ENCODE peak calls at places on chromosomes 11 and 22, in seven cellular contexts. One of them, this sample, is unnamed.

GRCh38 chr11:94504689-94505293 is 7.5 kb upstream of the C11orf97 start:
- DNase-seq in ovary: no peak
- DNase-seq in neural progenitor cell: peak; percentile 56
- DNase-seq in cardiac muscle cell: peak; percentile 69
- DNase-seq in upper lobe of right lung: no peak
- DNase-seq in AG04450: peak; percentile 34
- DNase-seq in mucosa of descending colon: no peak
- DNase-seq in this sample: no peak

GRCh38 chr11:6603287-6604080 is at the start of the genes ILK and RRP8:
- DNase-seq in neural progenitor cell: peak; percentile 96
- DNase-seq in AG04450: peak; percentile 66
- DNase-seq in mucosa of descending colon: peak; percentile 97
- DNase-seq in cardiac muscle cell: peak; percentile 93
- DNase-seq in upper lobe of right lung: peak; percentile 96
- DNase-seq in ovary: peak; percentile 93
- DNase-seq in this sample: peak; percentile 97

GRCh38 chr11:43268786-43269185 is 43.0 kb upstream of the API5 start:
- DNase-seq in upper lobe of right lung: no peak
- DNase-seq in ovary: no peak
- DNase-seq in mucosa of descending colon: no peak
- DNase-seq in cardiac muscle cell: no peak
- DNase-seq in neural progenitor cell: peak; percentile 7
- DNase-seq in AG04450: no peak
- DNase-seq in this sample: no peak

GRCh38 chr11:60371854-60372253 is 6.5 kb upstream of the MS4A7 start:
- DNase-seq in upper lobe of right lung: no peak
- DNase-seq in ovary: no peak
- DNase-seq in AG04450: no peak
- DNase-seq in mucosa of descending colon: no peak
- DNase-seq in neural progenitor cell: no peak
- DNase-seq in cardiac muscle cell: no peak
- DNase-seq in this sample: no peak

GRCh38 chr11:86067230-86068137 is 1.4 kb downstream of the PICALM start:
- DNase-seq in mucosa of descending colon: no peak
- DNase-seq in upper lobe of right lung: no peak
- DNase-seq in neural progenitor cell: no peak
- DNase-seq in AG04450: no peak
- DNase-seq in ovary: no peak
- DNase-seq in cardiac muscle cell: no peak
- DNase-seq in this sample: no peak

GRCh38 chr11:28146123-28146751 is 38.0 kb downstream of the METTL15 start:
- DNase-seq in neural progenitor cell: peak; percentile 10
- DNase-seq in upper lobe of right lung: no peak
- DNase-seq in AG04450: peak; percentile 59
- DNase-seq in mucosa of descending colon: no peak
- DNase-seq in cardiac muscle cell: peak; percentile 84
- DNase-seq in ovary: no peak
- DNase-seq in this sample: no peak

GRCh38 chr11:10379871-10380568 is 75.0 kb upstream of the AMPD3 start:
- DNase-seq in AG04450: no peak
- DNase-seq in cardiac muscle cell: peak; percentile 49
- DNase-seq in mucosa of descending colon: no peak
- DNase-seq in neural progenitor cell: no peak
- DNase-seq in ovary: no peak
- DNase-seq in upper lobe of right lung: no peak
- DNase-seq in this sample: no peak

GRCh38 chr11:33965032-33965431 is 73.2 kb upstream of the LMO2 start:
- DNase-seq in mucosa of descending colon: no peak
- DNase-seq in cardiac muscle cell: no peak
- DNase-seq in AG04450: no peak
- DNase-seq in upper lobe of right lung: no peak
- DNase-seq in ovary: no peak
- DNase-seq in neural progenitor cell: no peak
- DNase-seq in this sample: no peak

GRCh38 chr11:8813658-8814057 is 97.3 kb upstream of the AKIP1 start:
- DNase-seq in AG04450: peak; percentile 74
- DNase-seq in ovary: peak; percentile 79
- DNase-seq in mucosa of descending colon: peak; percentile 79
- DNase-seq in neural progenitor cell: peak; percentile 90
- DNase-seq in upper lobe of right lung: peak; percentile 87
- DNase-seq in cardiac muscle cell: peak; percentile 94
- DNase-seq in this sample: peak; percentile 79

GRCh38 chr11:20616908-20617307 is 17.5 kb downstream of the SLC6A5 start:
- DNase-seq in neural progenitor cell: no peak
- DNase-seq in upper lobe of right lung: no peak
- DNase-seq in ovary: no peak
- DNase-seq in mucosa of descending colon: no peak
- DNase-seq in cardiac muscle cell: peak; percentile 32
- DNase-seq in AG04450: no peak
- DNase-seq in this sample: no peak

GRCh38 chr22:24159650-24160049 is 21.6 kb upstream of the SUSD2 start:
- DNase-seq in AG04450: no peak
- DNase-seq in upper lobe of right lung: no peak
- DNase-seq in mucosa of descending colon: no peak
- DNase-seq in cardiac muscle cell: no peak
- DNase-seq in ovary: no peak
- DNase-seq in neural progenitor cell: no peak
- DNase-seq in this sample: no peak

GRCh38 chr22:46390652-46391301 is 55.3 kb downstream of the TRMU start:
- DNase-seq in ovary: peak; percentile 76
- DNase-seq in cardiac muscle cell: peak; percentile 71
- DNase-seq in neural progenitor cell: peak; percentile 27
- DNase-seq in upper lobe of right lung: no peak
- DNase-seq in mucosa of descending colon: no peak
- DNase-seq in AG04450: peak; percentile 6
- DNase-seq in this sample: peak; percentile 91

GRCh38 chr11:20036625-20037335 is 123.5 kb downstream of the DBX1 start:
- DNase-seq in cardiac muscle cell: no peak
- DNase-seq in mucosa of descending colon: no peak
- DNase-seq in AG04450: no peak
- DNase-seq in upper lobe of right lung: no peak
- DNase-seq in ovary: no peak
- DNase-seq in neural progenitor cell: no peak
- DNase-seq in this sample: no peak

GRCh38 chr11:112524808-112525207 is 264.1 kb upstream of the PLET1 start:
- DNase-seq in AG04450: no peak
- DNase-seq in upper lobe of right lung: no peak
- DNase-seq in neural progenitor cell: no peak
- DNase-seq in cardiac muscle cell: no peak
- DNase-seq in mucosa of descending colon: peak; percentile 30
- DNase-seq in ovary: no peak
- DNase-seq in this sample: peak; percentile 72

GRCh38 chr11:70322653-70323052 is 52.2 kb downstream of the PPFIA1 start:
- DNase-seq in cardiac muscle cell: peak; percentile 19
- DNase-seq in neural progenitor cell: peak; percentile 55
- DNase-seq in ovary: no peak
- DNase-seq in upper lobe of right lung: no peak
- DNase-seq in AG04450: no peak
- DNase-seq in mucosa of descending colon: no peak
- DNase-seq in this sample: no peak

GRCh38 chr11:83195176-83195531 is 1.6 kb downstream of the ANKRD42 start:
- DNase-seq in neural progenitor cell: no peak
- DNase-seq in AG04450: no peak
- DNase-seq in cardiac muscle cell: no peak
- DNase-seq in upper lobe of right lung: no peak
- DNase-seq in mucosa of descending colon: no peak
- DNase-seq in ovary: no peak
- DNase-seq in this sample: no peak

GRCh38 chr11:12807621-12808020 is 133.4 kb downstream of the TEAD1 start:
- DNase-seq in ovary: no peak
- DNase-seq in neural progenitor cell: no peak
- DNase-seq in cardiac muscle cell: no peak
- DNase-seq in mucosa of descending colon: no peak
- DNase-seq in AG04450: no peak
- DNase-seq in upper lobe of right lung: no peak
- DNase-seq in this sample: no peak

GRCh38 chr22:16601437-16602223 is 9.0 kb upstream of the CCT8L2 start:
- DNase-seq in mucosa of descending colon: no peak
- DNase-seq in upper lobe of right lung: no peak
- DNase-seq in AG04450: no peak
- DNase-seq in neural progenitor cell: no peak
- DNase-seq in cardiac muscle cell: no peak
- DNase-seq in ovary: peak; percentile 43
- DNase-seq in this sample: no peak

GRCh38 chr11:84089072-84090057 is 803.2 kb upstream of the CCDC90B start:
- DNase-seq in upper lobe of right lung: no peak
- DNase-seq in neural progenitor cell: no peak
- DNase-seq in ovary: no peak
- DNase-seq in cardiac muscle cell: peak; percentile 10
- DNase-seq in AG04450: no peak
- DNase-seq in mucosa of descending colon: no peak
- DNase-seq in this sample: no peak

GRCh38 chr22:40289991-40290459 is 56.3 kb upstream of the ADSL start:
- DNase-seq in AG04450: no peak
- DNase-seq in upper lobe of right lung: no peak
- DNase-seq in mucosa of descending colon: no peak
- DNase-seq in neural progenitor cell: no peak
- DNase-seq in cardiac muscle cell: no peak
- DNase-seq in ovary: no peak
- DNase-seq in this sample: no peak

GRCh38 chr11:115911656-115912055 is 407.4 kb upstream of the CADM1 start:
- DNase-seq in upper lobe of right lung: no peak
- DNase-seq in AG04450: no peak
- DNase-seq in neural progenitor cell: peak; percentile 81
- DNase-seq in ovary: no peak
- DNase-seq in cardiac muscle cell: no peak
- DNase-seq in mucosa of descending colon: no peak
- DNase-seq in this sample: no peak

GRCh38 chr11:118491041-118491440 is 36.2 kb upstream of the TTC36 start:
- DNase-seq in upper lobe of right lung: no peak
- DNase-seq in neural progenitor cell: no peak
- DNase-seq in cardiac muscle cell: no peak
- DNase-seq in AG04450: no peak
- DNase-seq in ovary: no peak
- DNase-seq in mucosa of descending colon: no peak
- DNase-seq in this sample: no peak

GRCh38 chr11:94815705-94816344 is 47.7 kb downstream of the AMOTL1 start:
- DNase-seq in ovary: no peak
- DNase-seq in AG04450: no peak
- DNase-seq in mucosa of descending colon: no peak
- DNase-seq in cardiac muscle cell: no peak
- DNase-seq in upper lobe of right lung: no peak
- DNase-seq in neural progenitor cell: peak; percentile 57
- DNase-seq in this sample: no peak

GRCh38 chr11:122742350-122742749 is 86.8 kb downstream of the UBASH3B start:
- DNase-seq in AG04450: no peak
- DNase-seq in mucosa of descending colon: no peak
- DNase-seq in upper lobe of right lung: no peak
- DNase-seq in cardiac muscle cell: no peak
- DNase-seq in ovary: no peak
- DNase-seq in neural progenitor cell: no peak
- DNase-seq in this sample: no peak

GRCh38 chr11:68498903-68499883 is 38.6 kb downstream of the PPP6R3 start:
- DNase-seq in mucosa of descending colon: no peak
- DNase-seq in AG04450: no peak
- DNase-seq in cardiac muscle cell: no peak
- DNase-seq in upper lobe of right lung: no peak
- DNase-seq in neural progenitor cell: no peak
- DNase-seq in ovary: no peak
- DNase-seq in this sample: no peak

GRCh38 chr22:33658775-33659174 is 261.5 kb downstream of the LARGE1 start:
- DNase-seq in neural progenitor cell: no peak
- DNase-seq in upper lobe of right lung: no peak
- DNase-seq in cardiac muscle cell: peak; percentile 64
- DNase-seq in mucosa of descending colon: no peak
- DNase-seq in AG04450: no peak
- DNase-seq in ovary: no peak
- DNase-seq in this sample: peak; percentile 79

DNA sequence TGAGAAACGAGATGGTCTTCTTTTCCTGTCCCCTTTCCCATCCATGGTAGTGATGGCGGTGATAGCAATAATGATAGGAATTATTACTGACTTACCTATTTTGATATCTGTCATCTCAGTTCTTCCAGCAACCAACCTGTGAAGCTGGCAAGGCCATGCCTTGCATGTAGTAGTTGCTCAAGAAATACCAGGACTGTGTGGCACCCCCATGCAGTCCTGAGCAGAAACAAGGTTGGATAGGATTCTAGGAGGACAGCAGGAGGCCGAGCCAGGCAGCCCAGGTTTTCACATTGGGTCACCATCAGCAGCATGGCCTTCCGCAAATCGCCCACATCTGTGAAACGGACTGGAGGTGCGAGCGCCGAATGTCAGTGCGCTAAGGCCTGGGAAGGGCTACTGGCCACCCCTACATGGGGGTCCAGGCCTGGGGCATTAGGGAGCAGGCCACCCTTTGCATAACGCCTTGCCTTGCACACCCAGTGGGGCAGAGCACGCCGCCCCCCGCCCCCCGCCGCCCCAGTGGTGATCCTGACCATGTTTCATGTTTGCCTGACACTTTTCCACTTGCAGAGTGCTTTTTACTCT is 2.5 kb downstream of the GRK2 start:
- DNase-seq in AG04450: no peak
- DNase-seq in cardiac muscle cell: no peak
- DNase-seq in neural progenitor cell: no peak
- DNase-seq in upper lobe of right lung: peak; percentile 63
- DNase-seq in ovary: peak; percentile 30
- DNase-seq in mucosa of descending colon: peak; percentile 40
- DNase-seq in this sample: peak; percentile 71
- H3K4me3 ChIP-seq in AG04450: no peak overlapping the region
- H3K4me3 ChIP-seq in cardiac muscle cell: no peak overlapping the region
- H3K4me3 ChIP-seq in neural progenitor cell: no peak overlapping the region
- H3K4me3 ChIP-seq in upper lobe of right lung: peak overlapping the region; percentile 93
- H3K4me3 ChIP-seq in ovary: no peak overlapping the region
- H3K4me3 ChIP-seq in mucosa of descending colon: no peak overlapping the region
- H3K4me3 ChIP-seq in this sample: no peak overlapping the region

GRCh38 chr11:2483426-2483825 is 38.6 kb downstream of the KCNQ1 start:
- DNase-seq in upper lobe of right lung: peak; percentile 25
- DNase-seq in ovary: no peak
- DNase-seq in neural progenitor cell: no peak
- DNase-seq in AG04450: no peak
- DNase-seq in mucosa of descending colon: no peak
- DNase-seq in cardiac muscle cell: no peak
- DNase-seq in this sample: no peak
- H3K9me3 ChIP-seq in upper lobe of right lung: peaks cover 14% of the 10 kb centered on the region
- H3K9me3 ChIP-seq in ovary: no peaks in the 10 kb centered on the region
- H3K9me3 ChIP-seq in neural progenitor cell: peaks cover 4% of the 10 kb centered on the region
- H3K9me3 ChIP-seq in AG04450: peaks cover 8% of the 10 kb centered on the region
- H3K9me3 ChIP-seq in mucosa of descending colon: peaks cover 24% of the 10 kb centered on the region
- H3K9me3 ChIP-seq in cardiac muscle cell: no peaks in the 10 kb centered on the region
- H3K9me3 ChIP-seq in this sample: peaks cover 4% of the 10 kb centered on the region

DNA sequence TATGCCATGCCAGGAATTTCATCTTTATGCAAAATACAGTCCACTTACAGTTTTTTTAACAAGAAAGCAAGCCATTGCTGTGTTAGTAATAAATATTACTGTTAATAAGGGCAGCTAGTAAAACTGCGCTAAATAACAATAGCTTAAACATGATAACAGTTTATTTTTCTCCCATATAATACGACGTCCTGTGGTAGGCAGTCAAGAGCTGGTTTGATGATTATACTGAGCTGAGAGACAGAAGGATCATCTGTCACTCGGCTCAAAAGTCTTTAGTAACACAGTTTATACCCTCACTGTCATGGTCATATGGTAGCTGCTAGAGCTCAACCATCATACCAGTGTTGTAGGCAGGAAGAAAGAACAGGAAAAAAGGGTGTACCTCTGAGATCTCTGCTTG is 29.1 kb upstream of the ANGPTL5 start:
- DNase-seq in upper lobe of right lung: no peak
- DNase-seq in AG04450: no peak
- DNase-seq in cardiac muscle cell: no peak
- DNase-seq in neural progenitor cell: no peak
- DNase-seq in mucosa of descending colon: no peak
- DNase-seq in ovary: no peak
- DNase-seq in this sample: no peak
- TF ChIP-seq CTCF in upper lobe of right lung: no peak
- TF ChIP-seq CTCF in AG04450: no peak
- TF ChIP-seq CTCF in cardiac muscle cell: no peak
- TF ChIP-seq CTCF in neural progenitor cell: no peak
- TF ChIP-seq CTCF in mucosa of descending colon: no peak
- TF ChIP-seq CTCF in ovary: no peak
- TF ChIP-seq CTCF in this sample: no peak

GRCh38 chr11:127445476-127445875 is 444.9 kb upstream of the KIRREL3 start:
- DNase-seq in AG04450: no peak
- DNase-seq in mucosa of descending colon: no peak
- DNase-seq in ovary: peak; percentile 37
- DNase-seq in cardiac muscle cell: no peak
- DNase-seq in upper lobe of right lung: no peak
- DNase-seq in neural progenitor cell: no peak
- DNase-seq in this sample: no peak
- H3K4me3 ChIP-seq in AG04450: no peak overlapping the region
- H3K4me3 ChIP-seq in mucosa of descending colon: no peak overlapping the region
- H3K4me3 ChIP-seq in ovary: no peak overlapping the region
- H3K4me3 ChIP-seq in cardiac muscle cell: no peak overlapping the region
- H3K4me3 ChIP-seq in upper lobe of right lung: no peak overlapping the region
- H3K4me3 ChIP-seq in neural progenitor cell: no peak overlapping the region
- H3K4me3 ChIP-seq in this sample: no peak overlapping the region

This sample was measured in kidney.